ENCODE peak calls at places on chromosomes 4 and X, in five cellular contexts. I is stimulated activated CD8-positive, alpha-beta memory T cell treated with anti-CD3 and anti-CD28 coated beads, Interleukin-4, amount 100 ng/mL, for 4 hours; U is GM13977; H is non-pigmented ciliary epithelial cell; P is substantia nigra. A is an unnamed sample.

GRCh38 chrX:40912576-40912975 is 172.7 kb upstream of the USP9X start:
- DNase-seq in I (no peak), U (no peak), H (no peak), P (no peak), A (no peak)

GRCh38 chrX:119190736-119191282 is 45.3 kb upstream of the PGRMC1 start:
- DNase-seq in I (no peak), U (no peak), H (no peak), P (no peak), A (no peak)

GRCh38 chr4:478373-478772 is 20.6 kb downstream of the ZNF721 start:
- DNase-seq in I (no peak), U (no peak), H (no peak), P (no peak), A (no peak)

GRCh38 chrX:129665916-129666644 is 11.3 kb upstream of the APLN start:
- DNase-seq in I (no peak), U (no peak), H (peak), P (no peak), A (no peak)

GRCh38 chr4:24896056-24896455 is 16.8 kb downstream of the CCDC149 start:
- DNase-seq in I (no peak), U (no peak), H (no peak), P (no peak), A (no peak)

GRCh38 chrX:136168929-136169735 is 21.8 kb downstream of the FHL1 start:
- DNase-seq in I (no peak), U (no peak), H (peak), P (no peak), A (no peak)

GRCh38 chr4:147019061-147019460 is 73.4 kb upstream of the TTC29 start:
- DNase-seq in I (no peak), U (peak), H (peak), P (peak), A (peak)

GRCh38 chrX:22958250-22958649 is 41.5 kb upstream of the DDX53 start:
- DNase-seq in I (no peak), U (no peak), H (no peak), P (no peak), A (no peak)